ENCODE peak calls at places on chromosomes 2 and 18, in four cellular contexts. One of them, this sample, is unnamed. For H3K27me3, the result is how much of the 10 kb centered on the place peaks cover.

GRCh38 chr2:102735431-102736130 is 26.2 kb upstream of the TMEM182 start:
- DNase-seq in PC-9: no peak
- DNase-seq in GM23338: peak
- DNase-seq in gastrocnemius medialis: peak
- DNase-seq in this sample: no peak

GRCh38 chr2:178804791-178805190 is 2.4 kb downstream of the TTN start:
- DNase-seq in gastrocnemius medialis: peak
- DNase-seq in GM23338: peak
- DNase-seq in PC-9: no peak
- DNase-seq in this sample: no peak

GRCh38 chr18:24567199-24567598 is 106.8 kb downstream of the HRH4 start:
- DNase-seq in gastrocnemius medialis: no peak
- DNase-seq in PC-9: no peak
- DNase-seq in GM23338: no peak
- DNase-seq in this sample: no peak

GRCh38 chr2:105782123-105782522 is 37.4 kb downstream of the NCK2 start:
- DNase-seq in PC-9: no peak
- DNase-seq in GM23338: no peak
- DNase-seq in gastrocnemius medialis: no peak
- DNase-seq in this sample: no peak

GRCh38 chr2:238985931-238986446 is 138.1 kb downstream of the TWIST2 start:
- DNase-seq in gastrocnemius medialis: no peak
- DNase-seq in PC-9: no peak
- DNase-seq in GM23338: peak
- DNase-seq in this sample: no peak

GRCh38 chr2:199607914-199608313 is 150.2 kb upstream of the SATB2 start:
- DNase-seq in GM23338: no peak
- DNase-seq in PC-9: no peak
- DNase-seq in gastrocnemius medialis: no peak
- DNase-seq in this sample: no peak

GRCh38 chr2:38835990-38836389 is 39.7 kb downstream of the DHX57 start:
- DNase-seq in PC-9: no peak
- DNase-seq in gastrocnemius medialis: no peak
- DNase-seq in GM23338: no peak
- DNase-seq in this sample: no peak

GRCh38 chr2:97011977-97012569 is 25.7 kb upstream of the FAM178B start:
- DNase-seq in gastrocnemius medialis: no peak
- DNase-seq in PC-9: peak
- DNase-seq in GM23338: peak
- DNase-seq in this sample: peak

GRCh38 chr18:77068890-77069312 is 63.7 kb downstream of the MBP start:
- DNase-seq in GM23338: no peak
- DNase-seq in PC-9: no peak
- DNase-seq in gastrocnemius medialis: no peak
- DNase-seq in this sample: no peak

DNA sequence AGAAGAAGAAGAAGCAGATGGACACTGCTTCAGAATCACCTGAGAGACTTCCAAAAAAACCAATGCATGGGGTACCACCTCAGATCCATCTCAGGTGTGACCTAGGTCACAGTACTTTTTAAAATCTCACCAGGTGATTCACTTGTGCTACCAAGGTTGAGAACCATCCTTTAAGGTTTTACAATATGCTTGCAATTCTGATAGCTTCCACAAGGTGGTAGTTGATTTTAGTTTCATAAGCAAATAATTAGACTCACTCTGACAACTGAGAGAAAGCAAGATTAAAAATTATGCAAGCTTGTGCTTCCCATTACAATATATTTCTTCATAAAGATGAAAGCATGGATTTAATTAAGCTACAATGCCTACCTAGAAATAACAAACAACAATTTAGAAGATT is 355.1 kb downstream of the EN1 start:
- DNase-seq in PC-9: no peak
- DNase-seq in GM23338: peak
- DNase-seq in gastrocnemius medialis: no peak
- DNase-seq in this sample: no peak
- TF ChIP-seq CTCF in PC-9: peak
- TF ChIP-seq CTCF in GM23338: peak
- TF ChIP-seq CTCF in gastrocnemius medialis: no peak
- TF ChIP-seq CTCF in this sample: peak

GRCh38 chr2:130819226-130819914 is 17.3 kb upstream of the ARHGEF4 start:
- DNase-seq in GM23338: no peak
- DNase-seq in gastrocnemius medialis: no peak
- DNase-seq in PC-9: no peak
- DNase-seq in this sample: no peak
- H3K27me3 ChIP-seq in GM23338: under half
- H3K27me3 ChIP-seq in gastrocnemius medialis: under half
- H3K27me3 ChIP-seq in PC-9: under half
- H3K27me3 ChIP-seq in this sample: under half

GRCh38 chr2:25698752-25699151 is 25.4 kb upstream of the DTNB start:
- DNase-seq in GM23338: no peak
- DNase-seq in PC-9: peak
- DNase-seq in gastrocnemius medialis: no peak
- DNase-seq in this sample: no peak
- TF ChIP-seq CTCF in GM23338: no peak
- TF ChIP-seq CTCF in PC-9: no peak
- TF ChIP-seq CTCF in gastrocnemius medialis: no peak
- TF ChIP-seq CTCF in this sample: no peak

GRCh38 chr2:74502147-74502719 is 2.8 kb upstream of the LBX2 start:
- DNase-seq in PC-9: no peak
- DNase-seq in gastrocnemius medialis: no peak
- DNase-seq in GM23338: no peak
- DNase-seq in this sample: no peak
- H3K27me3 ChIP-seq in PC-9: under half
- H3K27me3 ChIP-seq in gastrocnemius medialis: half or more
- H3K27me3 ChIP-seq in GM23338: half or more
- H3K27me3 ChIP-seq in this sample: under half